ENCODE peak calls at places on chromosomes 5 and 9, in six cellular contexts. X is stimulated activated CD4-positive, alpha-beta T cell treated with anti-CD3 and anti-CD28 coated beads, Interleukin-2, amount 100 ng/mL, for 24 hours; I is HFF-Myc; E is T-helper 9 cell; C is NT2/D1; M is NCI-H1417 treated with DMSO at 0.1 percent for 48 hours. P is an unnamed sample.

GRCh38 chr9:114324492-114324891 is 1.6 kb downstream of the ORM1 start:
- DNase-seq in X (no peak), I (no peak), E (no peak), C (no peak), M (no peak), P (no peak)

GRCh38 chr5:65111961-65112658 is 343.4 kb downstream of the CWC27 start:
- DNase-seq in X (no peak), I (no peak), E (no peak), C (no peak), M (no peak), P (no peak)

GRCh38 chr5:129460951-129461815 is 1.1 kb downstream of the ADAMTS19 start:
- DNase-seq in X (peak; percentile 40), I (no peak), E (no peak), C (peak; percentile 13), M (no peak), P (no peak)

GRCh38 chr5:95823241-95823737 is 763 bp upstream of the GLRX start:
- DNase-seq in X (no peak), I (no peak), E (no peak), C (no peak), M (no peak), P (no peak)

GRCh38 chr9:91130796-91131318 is 230.9 kb downstream of the AUH start:
- DNase-seq in X (no peak), I (no peak), E (no peak), C (no peak), M (no peak), P (no peak)

GRCh38 chr9:98263482-98264357 is 8.3 kb upstream of the TBC1D2 start:
- DNase-seq in X (peak; percentile 83), I (peak; percentile 65), E (peak; percentile 74), C (peak; percentile 83), M (peak; percentile 64), P (peak; percentile 68)

GRCh38 chr5:59660737-59661136 is 232.8 kb downstream of the PDE4D start:
- DNase-seq in X (no peak), I (no peak), E (no peak), C (no peak), M (no peak), P (no peak)

GRCh38 chr9:33988219-33988890 is 60.3 kb downstream of the UBAP2 start:
- DNase-seq in X (peak; percentile 37), I (no peak), E (no peak), C (no peak), M (no peak), P (no peak)

GRCh38 chr9:134267305-134268265 is 58.7 kb upstream of the RXRA start:
- DNase-seq in X (no peak), I (no peak), E (no peak), C (no peak), M (no peak), P (no peak)

GRCh38 chr9:116687762-116688160 is 656 bp downstream of the TRIM32 start:
- DNase-seq in X (no peak), I (no peak), E (no peak), C (no peak), M (no peak), P (no peak)

GRCh38 chr9:125262217-125262991 is 778 bp downstream of the GAPVD1 start:
- DNase-seq in X (no peak), I (no peak), E (no peak), C (no peak), M (no peak), P (no peak)

GRCh38 chr5:37792976-37793328 is 46.9 kb downstream of the GDNF start:
- DNase-seq in X (no peak), I (no peak), E (no peak), C (no peak), M (no peak), P (no peak)